ENCODE peak calls at places on chromosomes 2 and 18, in ten cellular contexts. Z is cardiac muscle cell, J is H1, D is astrocyte of the spinal cord, I is cardiac fibroblast, X is endothelial cell, M is foreskin fibroblast, L is GM23338, K is IMR-90, W is GM06990. B is an unnamed sample.

GRCh38 chr2:226652388-226652787 is 147.2 kb downstream of the IRS1 start:
- DNase-seq in Z (no peak), J (no peak), D (peak; percentile 99), I (peak; percentile 87), X (no peak), M (peak; percentile 84), L (no peak), K (peak; percentile 97), W (peak; percentile 8), B (no peak)

GRCh38 chr2:159185401-159186130 is 100.9 kb downstream of the WDSUB1 start:
- DNase-seq in Z (peak; percentile 50), J (no peak), D (peak; percentile 97), I (peak; percentile 54), X (peak; percentile 16), M (peak; percentile 37), L (peak; percentile 40), K (peak; percentile 58), W (peak; percentile 44), B (no peak)

GRCh38 chr18:57891707-57892391 is 88.7 kb upstream of the ATP8B1 start:
- DNase-seq in Z (no peak), J (no peak), D (no peak), I (no peak), X (no peak), M (no peak), L (no peak), K (no peak), W (no peak), B (no peak)

GRCh38 chr2:201407265-201407664 is 44.0 kb downstream of the TRAK2 start:
- DNase-seq in Z (no peak), J (no peak), D (no peak), I (no peak), X (no peak), M (peak; percentile 57), L (no peak), K (peak; percentile 36), W (no peak), B (no peak)

GRCh38 chr2:199228887-199229819 is 228.6 kb downstream of the SATB2 start:
- DNase-seq in Z (no peak), J (no peak), D (peak; percentile 96), I (peak; percentile 19), X (no peak), M (peak; percentile 89), L (no peak), K (peak; percentile 97), W (peak; percentile 57), B (no peak)

GRCh38 chr2:88666576-88666975 is 24.9 kb upstream of the RPIA start:
- DNase-seq in Z (no peak), J (no peak), D (no peak), I (no peak), X (no peak), M (no peak), L (no peak), K (no peak), W (no peak), B (no peak)

GRCh38 chr2:17857016-17857415 is 21.5 kb upstream of the KCNS3 start:
- DNase-seq in Z (no peak), J (no peak), D (peak; percentile 33), I (no peak), X (no peak), M (peak; percentile 56), L (no peak), K (peak; percentile 18), W (no peak), B (no peak)

GRCh38 chr2:220999351-220999750 is 572.8 kb downstream of the EPHA4 start:
- DNase-seq in Z (no peak), J (no peak), D (peak; percentile 18), I (no peak), X (no peak), M (peak; percentile 39), L (no peak), K (peak; percentile 60), W (no peak), B (no peak)

GRCh38 chr2:53672881-53673522 is 94.6 kb upstream of the CHAC2 start:
- DNase-seq in Z (no peak), J (no peak), D (peak; percentile 38), I (peak; percentile 25), X (no peak), M (peak; percentile 36), L (no peak), K (peak; percentile 52), W (no peak), B (no peak)

GRCh38 chr2:10137053-10137843 is 14.7 kb downstream of the RRM2 start:
- DNase-seq in Z (no peak), J (no peak), D (no peak), I (no peak), X (no peak), M (no peak), L (no peak), K (no peak), W (no peak), B (no peak)

GRCh38 chr2:17518212-17519154 is at the start of gene RAD51AP2:
- DNase-seq in Z (peak; percentile 95), J (no peak), D (peak; percentile 90), I (peak; percentile 85), X (peak; percentile 80), M (peak; percentile 89), L (peak; percentile 95), K (peak; percentile 66), W (peak; percentile 88), B (no peak)

GRCh38 chr2:10283106-10284062 is 19.3 kb upstream of the HPCAL1 start:
- DNase-seq in Z (no peak), J (no peak), D (peak; percentile 80), I (peak; percentile 59), X (no peak), M (peak; percentile 94), L (no peak), K (peak; percentile 87), W (no peak), B (no peak)

GRCh38 chr2:222613715-222614331 is 42.1 kb downstream of the FARSB start:
- DNase-seq in Z (peak; percentile 60), J (no peak), D (peak; percentile 69), I (peak; percentile 77), X (peak; percentile 10), M (peak; percentile 67), L (peak; percentile 76), K (peak; percentile 66), W (no peak), B (no peak)

GRCh38 chr2:222608081-222608480 is 47.8 kb downstream of the FARSB start:
- DNase-seq in Z (no peak), J (no peak), D (no peak), I (no peak), X (no peak), M (no peak), L (no peak), K (no peak), W (no peak), B (no peak)

GRCh38 chr2:222609391-222609790 is 46.5 kb downstream of the FARSB start:
- DNase-seq in Z (no peak), J (no peak), D (no peak), I (peak; percentile 51), X (no peak), M (peak; percentile 46), L (no peak), K (peak; percentile 3), W (no peak), B (no peak)

GRCh38 chr2:222611684-222612083 is 44.2 kb downstream of the FARSB start:
- DNase-seq in Z (no peak), J (no peak), D (no peak), I (no peak), X (no peak), M (no peak), L (no peak), K (no peak), W (no peak), B (no peak)

DNA sequence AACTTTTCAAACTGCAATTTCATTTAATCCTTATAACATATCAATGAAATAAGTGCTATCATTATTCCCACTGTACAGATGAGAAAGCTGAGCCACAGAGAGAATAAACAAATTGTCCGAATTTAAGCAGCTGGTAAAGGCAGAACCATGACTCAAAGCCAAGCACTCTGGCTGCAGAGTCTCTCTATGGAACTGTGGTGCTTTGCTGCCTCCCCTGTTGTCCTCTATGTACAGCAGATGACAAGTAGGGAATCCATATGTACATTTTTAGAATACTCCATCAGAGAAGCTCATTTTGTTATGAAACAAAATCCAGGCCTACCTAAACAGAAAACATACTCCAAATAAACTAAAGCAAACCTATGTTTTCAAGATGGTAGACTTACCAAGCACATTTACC is 45.1 kb downstream of the FARSB start:
- DNase-seq in Z (peak; percentile 35), J (no peak), D (peak; percentile 21), I (peak; percentile 35), X (no peak), M (peak; percentile 24), L (no peak), K (peak; percentile 12), W (no peak), B (no peak)
- TF ChIP-seq CTCF in Z (peak; percentile 18), J (no peak), D (peak; percentile 26), I (no peak), X (no peak), M (no peak), L (no peak), K (no peak), W (no peak), B (no peak)

GRCh38 chr18:33232318-33232626 is 208.2 kb downstream of the CCDC178 start:
- DNase-seq in Z (no peak), J (no peak), D (no peak), I (no peak), X (no peak), M (peak; percentile 1), L (no peak), K (no peak), W (no peak), B (no peak)
- TF ChIP-seq CTCF in Z (no peak), J (no peak), D (no peak), I (no peak), X (peak; percentile 44), M (no peak), L (no peak), K (no peak), W (no peak), B (no peak)

GRCh38 chr2:29236074-29236473 is 120.9 kb downstream of the CLIP4 start:
- DNase-seq in Z (no peak), J (no peak), D (no peak), I (no peak), X (no peak), M (no peak), L (no peak), K (no peak), W (no peak), B (no peak)
- TF ChIP-seq CTCF in Z (no peak), J (no peak), D (no peak), I (no peak), X (no peak), M (no peak), L (no peak), K (no peak), W (no peak), B (no peak)

DNA sequence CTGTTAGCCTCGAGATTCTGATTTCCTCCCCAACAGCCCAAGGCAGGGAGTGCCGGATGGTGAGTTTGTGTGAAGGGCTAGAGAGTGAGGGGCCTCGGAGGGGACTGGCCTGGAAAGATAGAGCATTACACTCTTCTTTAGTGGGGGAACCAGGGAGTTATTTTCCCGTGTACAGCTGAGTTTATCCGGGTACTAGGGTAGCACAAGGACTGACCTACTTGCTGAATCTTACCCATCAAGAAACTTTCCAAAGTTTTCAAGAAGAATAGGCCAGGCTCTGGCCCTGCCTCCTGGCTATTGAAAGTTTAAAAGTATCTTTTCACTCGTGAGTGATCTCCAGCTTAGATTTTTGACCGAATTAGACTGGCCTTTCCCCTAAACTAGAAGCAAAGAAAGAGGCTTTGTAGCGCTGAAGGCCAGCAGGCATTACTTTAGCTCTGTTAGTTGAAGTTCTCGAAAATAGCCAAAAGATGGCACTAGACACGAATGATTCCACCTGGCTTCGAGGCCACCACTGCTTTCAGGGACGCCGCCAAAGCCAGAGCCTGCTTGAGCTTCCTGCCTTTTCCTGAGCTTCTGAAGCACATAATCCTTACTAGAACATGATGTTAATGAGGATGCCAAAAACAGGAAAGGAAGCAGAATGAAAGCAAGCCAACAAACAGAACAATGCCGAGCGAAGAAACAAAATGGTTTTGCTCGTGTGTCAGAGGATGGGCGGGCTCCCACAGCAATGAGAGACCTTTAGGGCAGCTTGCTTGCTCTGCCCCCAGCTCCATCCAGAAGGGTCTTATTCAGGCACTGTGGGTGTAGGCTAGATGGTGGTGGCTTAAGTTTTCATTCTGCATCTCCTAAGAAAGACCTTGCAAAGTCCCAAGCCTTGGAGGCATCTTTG is 55.8 kb downstream of the TSN start:
- DNase-seq in Z (peak; percentile 81), J (no peak), D (peak; percentile 65), I (peak; percentile 88), X (peak; percentile 65), M (peak; percentile 84), L (peak; percentile 90), K (peak; percentile 63), W (no peak), B (no peak)
- TF ChIP-seq CTCF in Z (peak; percentile 64), J (peak; percentile 25), D (peak; percentile 60), I (peak; percentile 67), X (peak; percentile 46), M (peak; percentile 49), L (peak; percentile 90), K (peak; percentile 64), W (peak; percentile 69), B (no peak)